ENCODE peak calls at places on chromosomes 6 and 20, in nine cellular contexts. I is lower lobe of right lung; N is activated naive CD4-positive, alpha-beta T cell; S is hypothalamus; O is stimulated activated effector memory CD8-positive, alpha-beta T cell treated with anti-CD3 and anti-CD28 coated beads, Interleukin-12 subunit alpha, Interleukin-12 subunit beta, amount 100 ng/mL, for 72 hours; C is endothelial cell; K is T-helper 9 cell; A is stimulated activated CD4-positive, alpha-beta T cell treated with anti-CD3 and anti-CD28 coated beads, Interleukin-2, amount 100 ng/mL, for 24 hours; L is NCI-H510A. P is an unnamed sample.
A peak's percentile ranks its signal among the peaks of the same experiment; 100 is the strongest.

GRCh38 chr6:18359237-18359885 is 27.8 kb upstream of the RNF144B start:
- DNase-seq in K (no peak), A (no peak), L (no peak), C (no peak), O (no peak), S (no peak), N (no peak), I (no peak), P (no peak)

GRCh38 chr6:19342616-19343015 is 494.6 kb upstream of the ID4 start:
- DNase-seq in L (no peak), N (no peak), C (no peak), A (no peak), K (no peak), I (no peak), S (no peak), O (no peak), P (no peak)

GRCh38 chr6:44223471-44224153 is at the start of gene SLC29A1:
- DNase-seq in L (peak; percentile 84), A (peak; percentile 90), N (peak; percentile 53), C (peak; percentile 80), O (peak; percentile 87), S (peak; percentile 30), K (peak; percentile 82), I (peak; percentile 88), P (no peak)

GRCh38 chr6:169409742-169410312 is 156.2 kb upstream of the THBS2 start:
- DNase-seq in C (no peak), K (no peak), A (no peak), O (peak; percentile 15), I (no peak), N (no peak), L (no peak), S (no peak), P (no peak)

GRCh38 chr6:40852667-40853383 is 186.2 kb downstream of the UNC5CL start:
- DNase-seq in I (no peak), K (no peak), N (no peak), S (no peak), L (no peak), O (peak; percentile 54), A (peak; percentile 37), C (peak; percentile 9), P (no peak)

GRCh38 chr6:40672118-40672517 is 85.0 kb upstream of the LRFN2 start:
- DNase-seq in N (no peak), L (peak; percentile 8), K (no peak), I (no peak), A (no peak), O (no peak), C (no peak), S (no peak), P (no peak)

GRCh38 chr6:105364243-105364642 is 38.6 kb downstream of the PREP start:
- DNase-seq in I (no peak), O (no peak), S (no peak), A (no peak), L (no peak), N (no peak), C (no peak), K (no peak), P (no peak)

GRCh38 chr6:136647363-136647763 is 97.1 kb upstream of the MAP7 start:
- DNase-seq in N (no peak), C (no peak), A (peak; percentile 36), L (no peak), K (peak; percentile 23), S (no peak), I (no peak), O (peak; percentile 68), P (no peak)

GRCh38 chr20:10863337-10864060 is 189.7 kb upstream of the JAG1 start:
- DNase-seq in A (no peak), K (no peak), S (no peak), N (no peak), I (no peak), O (no peak), L (no peak), C (no peak), P (no peak)

GRCh38 chr6:150200428-150201105 is 57.7 kb downstream of the PPP1R14C start:
- DNase-seq in K (no peak), L (no peak), S (no peak), O (no peak), N (no peak), C (no peak), A (no peak), I (no peak), P (no peak)

GRCh38 chr6:21078497-21078896 is 515.1 kb upstream of the SOX4 start:
- DNase-seq in O (no peak), C (no peak), A (no peak), K (no peak), I (no peak), L (no peak), N (no peak), S (no peak), P (no peak)

GRCh38 chr6:63565058-63565726 is 7.1 kb upstream of the LOC128125822 start:
- DNase-seq in N (no peak), S (no peak), L (no peak), A (no peak), O (no peak), I (no peak), C (no peak), K (no peak), P (no peak)

GRCh38 chr6:73679009-73679408 is 17.0 kb upstream of the CD109 start:
- DNase-seq in I (no peak), C (no peak), A (no peak), S (no peak), K (no peak), N (no peak), L (no peak), O (no peak), P (no peak)

GRCh38 chr6:158751192-158751591 is 68.0 kb downstream of the EZR start:
- DNase-seq in I (no peak), N (no peak), K (no peak), A (no peak), S (no peak), L (no peak), O (no peak), C (no peak), P (no peak)

GRCh38 chr6:106617302-106617701 is 12.0 kb downstream of the RTN4IP1 start:
- DNase-seq in L (no peak), S (no peak), N (no peak), I (no peak), C (no peak), K (no peak), O (no peak), A (no peak), P (no peak)

GRCh38 chr20:18144541-18145099 is 7.0 kb downstream of the KAT14 start:
- DNase-seq in I (no peak), A (no peak), L (no peak), S (no peak), N (no peak), K (no peak), C (no peak), O (no peak), P (no peak)

GRCh38 chr6:112443666-112444065 is 96.5 kb downstream of the RFPL4B start:
- DNase-seq in O (no peak), A (no peak), K (no peak), S (no peak), L (no peak), N (no peak), I (no peak), C (no peak), P (no peak)

GRCh38 chr20:18279231-18279630 is 9.1 kb upstream of the ZNF133 start:
- DNase-seq in I (no peak), L (no peak), O (no peak), K (no peak), N (no peak), A (no peak), S (no peak), C (no peak), P (no peak)

GRCh38 chr6:101853226-101853625 is 459.7 kb downstream of the GRIK2 start:
- DNase-seq in K (no peak), A (no peak), S (no peak), I (no peak), O (no peak), C (no peak), N (no peak), L (no peak), P (no peak)

GRCh38 chr6:132063738-132064137 is 112.6 kb upstream of the CCN2 start:
- DNase-seq in C (no peak), S (no peak), L (no peak), O (no peak), I (no peak), A (no peak), K (no peak), N (no peak), P (no peak)

GRCh38 chr20:41510847-41511453 is 107.2 kb downstream of the CHD6 start:
- DNase-seq in S (no peak), O (no peak), C (no peak), I (no peak), L (no peak), K (no peak), A (no peak), N (no peak), P (no peak)

GRCh38 chr6:166671434-166672061 is 44.5 kb upstream of the RPS6KA2 start:
- DNase-seq in N (no peak), A (no peak), C (no peak), K (no peak), L (no peak), S (no peak), O (no peak), I (no peak), P (no peak)

GRCh38 chr6:122050226-122050755 is 349.2 kb upstream of the HSF2 start:
- DNase-seq in I (no peak), C (no peak), A (no peak), K (no peak), S (no peak), N (no peak), L (no peak), O (no peak), P (no peak)

GRCh38 chr6:153003294-153003645 is 761 bp upstream of the MTRF1L start:
- DNase-seq in O (no peak), K (no peak), L (no peak), C (peak; percentile 10), S (no peak), A (no peak), I (no peak), N (no peak), P (no peak)

GRCh38 chr6:81171991-81172740 is 580.3 kb downstream of the TENT5A start:
- DNase-seq in S (no peak), K (no peak), I (no peak), A (no peak), N (no peak), C (no peak), O (no peak), L (no peak), P (no peak)

GRCh38 chr20:60050193-60050960 is 92.2 kb downstream of the CDH26 start:
- DNase-seq in S (no peak), K (no peak), A (no peak), N (no peak), L (no peak), O (no peak), C (no peak), I (no peak), P (no peak)

GRCh38 chr20:63493563-63494020 is 5.3 kb downstream of the EEF1A2 start:
- DNase-seq in A (no peak), N (no peak), C (no peak), K (no peak), I (no peak), S (no peak), O (no peak), L (no peak), P (no peak)

GRCh38 chr6:81834141-81834621 is 81.7 kb upstream of the TENT5A start:
- DNase-seq in N (no peak), A (no peak), C (no peak), O (no peak), K (no peak), I (no peak), S (no peak), L (no peak), P (no peak)

GRCh38 chr20:17859002-17859615 is 109.5 kb downstream of the SNX5 start:
- DNase-seq in N (no peak), O (no peak), I (no peak), K (no peak), L (peak; percentile 31), A (no peak), S (no peak), C (no peak), P (no peak)

GRCh38 chr6:116405663-116406329 is 35.0 kb downstream of the DSE start:
- DNase-seq in N (no peak), A (no peak), I (no peak), C (no peak), O (no peak), S (no peak), K (no peak), L (no peak), P (no peak)

GRCh38 chr6:115982453-115982852 is 78.2 kb downstream of the FRK start:
- DNase-seq in O (no peak), C (no peak), S (no peak), K (no peak), L (no peak), N (no peak), I (no peak), A (no peak), P (no peak)

P was measured in SK-N-MC.